ENCODE peak calls at places on chromosomes 16 and 17, in four cellular contexts. X is ELF-1, L is C1 segment of cervical spinal cord, O is body of pancreas. Q is an unnamed sample.

GRCh38 chr17:55086635-55087058 is 118.1 kb downstream of the STXBP4 start:
- DNase-seq in X (no peak), L (no peak), O (no peak), Q (no peak)

GRCh38 chr17:37358098-37358829 is 17.5 kb upstream of the C17orf78 start:
- DNase-seq in X (peak), L (peak), O (peak), Q (peak)

GRCh38 chr16:81645303-81645702 is 133.8 kb upstream of the PLCG2 start:
- DNase-seq in X (peak), L (peak), O (peak), Q (peak)

GRCh38 chr16:63982156-63982555 is 1139.7 kb downstream of the CDH11 start:
- DNase-seq in X (peak), L (no peak), O (no peak), Q (no peak)

GRCh38 chr16:15906439-15906838 is 18.0 kb upstream of the CEP20 start:
- DNase-seq in X (no peak), L (no peak), O (no peak), Q (no peak)

GRCh38 chr17:5439446-5439764 is 450 bp upstream of the C1QBP start:
- DNase-seq in X (no peak), L (no peak), O (no peak), Q (no peak)

GRCh38 chr17:73363788-73364522 is 52.2 kb upstream of the CDC42EP4 start:
- DNase-seq in X (peak), L (no peak), O (peak), Q (no peak)

GRCh38 chr17:48722924-48723554 is at the start of gene PRAC2:
- DNase-seq in X (peak), L (no peak), O (no peak), Q (no peak)

GRCh38 chr16:11395008-11395948 is 50.0 kb downstream of the RMI2 start:
- DNase-seq in X (no peak), L (no peak), O (no peak), Q (no peak)

GRCh38 chr16:30052671-30053372 is 12.7 kb upstream of the ALDOA start:
- DNase-seq in X (peak), L (peak), O (peak), Q (peak)

GRCh38 chr16:85583491-85584181 is 29.5 kb upstream of the GSE1 start:
- DNase-seq in X (peak), L (no peak), O (no peak), Q (no peak)

GRCh38 chr17:76137026-76137350 is 4.1 kb downstream of the FOXJ1 start:
- DNase-seq in X (no peak), L (no peak), O (no peak), Q (no peak)

GRCh38 chr16:87780385-87780989 is 14.7 kb upstream of the KLHDC4 start:
- DNase-seq in X (no peak), L (peak), O (no peak), Q (no peak)

GRCh38 chr17:16428098-16428882 is 12.9 kb downstream of the TRPV2 start:
- DNase-seq in X (peak), L (no peak), O (peak), Q (no peak)

GRCh38 chr17:48605991-48606891 is 1.5 kb upstream of the HOXB6 start:
- DNase-seq in X (peak), L (no peak), O (no peak), Q (no peak)

GRCh38 chr17:50211249-50212120 is 10.1 kb upstream of the COL1A1 start:
- DNase-seq in X (no peak), L (no peak), O (no peak), Q (no peak)

GRCh38 chr17:31753011-31753410 is 106.0 kb downstream of the COPRS start:
- DNase-seq in X (no peak), L (no peak), O (no peak), Q (no peak)

GRCh38 chr16:17160285-17160854 is 310.4 kb downstream of the XYLT1 start:
- DNase-seq in X (no peak), L (no peak), O (no peak), Q (no peak)

GRCh38 chr16:79601092-79601977 is 798 bp upstream of the MAF start:
- DNase-seq in X (peak), L (peak), O (peak), Q (no peak)

GRCh38 chr17:63317166-63317845 is 128.8 kb downstream of the CYB561 start:
- DNase-seq in X (no peak), L (no peak), O (no peak), Q (no peak)

GRCh38 chr16:30797670-30798309 is 10.8 kb upstream of the ZNF629 start:
- DNase-seq in X (no peak), L (no peak), O (no peak), Q (no peak)

GRCh38 chr17:44829558-44830358 is at the start of gene GJC1:
- DNase-seq in X (peak), L (no peak), O (no peak), Q (no peak)

GRCh38 chr16:48373258-48374050 is 11.8 kb downstream of the SIAH1 start:
- DNase-seq in X (no peak), L (no peak), O (no peak), Q (no peak)

GRCh38 chr16:56268799-56269198 is 77.5 kb downstream of the GNAO1 start:
- DNase-seq in X (no peak), L (no peak), O (no peak), Q (no peak)

GRCh38 chr17:73342549-73343167 is 30.9 kb upstream of the CDC42EP4 start:
- DNase-seq in X (peak), L (no peak), O (no peak), Q (no peak)

GRCh38 chr17:15279011-15279477 is 13.9 kb upstream of the PMP22 start:
- DNase-seq in X (no peak), L (no peak), O (no peak), Q (no peak)

GRCh38 chr16:56421976-56422669 is 3.2 kb downstream of the AMFR start:
- DNase-seq in X (no peak), L (no peak), O (no peak), Q (no peak)

GRCh38 chr17:73956595-73957465 is 246.6 kb upstream of the RPL38 start:
- DNase-seq in X (peak), L (peak), O (peak), Q (peak)

GRCh38 chr16:14146445-14146844 is 75.3 kb downstream of the MRTFB start:
- DNase-seq in X (no peak), L (no peak), O (peak), Q (no peak)

GRCh38 chr16:10957771-10958486 is 13.6 kb downstream of the CLEC16A start:
- DNase-seq in X (no peak), L (no peak), O (no peak), Q (no peak)

GRCh38 chr16:29876578-29877249 is 13.7 kb upstream of the CDIPT start:
- DNase-seq in X (peak), L (no peak), O (no peak), Q (no peak)

Q was measured in substantia nigra.